ENCODE peak calls at places on chromosomes 5 and 9, in five cellular contexts. F, Z, T, W and I are unnamed samples.
A peak's percentile ranks its signal among the peaks of the same experiment; 100 is the strongest.

GRCh38 chr9:35490155-35490909 is 421 bp downstream of the RUSC2 start:
- DNase-seq in F (no peak), W (no peak), Z (no peak), T (no peak), I (no peak)

GRCh38 chr9:113219972-113220371 is 1.1 kb downstream of the FKBP15 start:
- DNase-seq in T (no peak), Z (no peak), F (peak; percentile 77), W (no peak), I (peak; percentile 63)

GRCh38 chr5:168865973-168866372 is 286.8 kb upstream of the PANK3 start:
- DNase-seq in F (no peak), T (no peak), Z (no peak), W (no peak), I (no peak)

GRCh38 chr5:107808671-107809137 is 138.0 kb upstream of the EFNA5 start:
- DNase-seq in W (no peak), Z (no peak), T (peak; percentile 13), F (no peak), I (no peak)

GRCh38 chr9:36053971-36054370 is 17.3 kb downstream of the RECK start:
- DNase-seq in W (no peak), Z (peak; percentile 4), T (peak; percentile 16), F (no peak), I (no peak)

GRCh38 chr9:89549031-89549644 is 51.2 kb upstream of the SEMA4D start:
- DNase-seq in F (peak; percentile 62), W (peak; percentile 52), Z (peak; percentile 58), T (peak; percentile 32), I (peak; percentile 88)

GRCh38 chr5:172729588-172729987 is 41.4 kb downstream of the DUSP1 start:
- DNase-seq in T (no peak), F (no peak), Z (no peak), W (no peak), I (no peak)

GRCh38 chr9:114047717-114048116 is 30.4 kb downstream of the AMBP start:
- DNase-seq in T (peak; percentile 68), F (no peak), Z (peak; percentile 13), W (peak; percentile 16), I (peak; percentile 9)

GRCh38 chr9:18393340-18394130 is 80.4 kb upstream of the ADAMTSL1 start:
- DNase-seq in Z (peak; percentile 88), T (peak; percentile 1), W (peak; percentile 69), F (no peak), I (peak; percentile 29)

GRCh38 chr9:111400564-111400898 is 70.5 kb upstream of the OR2K2 start:
- DNase-seq in F (no peak), W (no peak), Z (no peak), T (no peak), I (no peak)

GRCh38 chr9:127884427-127884911 is 7.0 kb upstream of the AK1 start:
- DNase-seq in W (no peak), Z (no peak), F (no peak), T (no peak), I (no peak)

GRCh38 chr5:54738118-54738972 is 220.8 kb downstream of the SNX18 start:
- DNase-seq in T (no peak), F (no peak), W (no peak), Z (no peak), I (no peak)

GRCh38 chr5:173495225-173495904 is 121.1 kb downstream of the BOD1 start:
- DNase-seq in F (no peak), T (no peak), W (no peak), Z (no peak), I (no peak)

GRCh38 chr9:123952631-123953147 is 22.8 kb upstream of the DENND1A start:
- DNase-seq in Z (no peak), W (no peak), T (no peak), F (no peak), I (no peak)

GRCh38 chr5:66945389-66946349 is 250.9 kb downstream of the CD180 start:
- DNase-seq in Z (no peak), F (no peak), W (no peak), T (no peak), I (no peak)

GRCh38 chr9:123511326-123511974 is 155.5 kb downstream of the CRB2 start:
- DNase-seq in W (no peak), T (no peak), F (no peak), Z (no peak), I (no peak)

GRCh38 chr9:126499005-126499910 is 114.5 kb upstream of the LMX1B start:
- DNase-seq in F (no peak), T (peak; percentile 41), Z (peak; percentile 51), W (no peak), I (peak; percentile 49)

GRCh38 chr9:114860187-114860586 is 54.3 kb upstream of the TNFSF15 start:
- DNase-seq in Z (no peak), W (no peak), T (no peak), F (no peak), I (peak; percentile 27)

GRCh38 chr5:17088051-17088450 is 129.4 kb upstream of the BASP1 start:
- DNase-seq in W (no peak), T (no peak), Z (no peak), F (no peak), I (no peak)

GRCh38 chr9:94685359-94685758 is 41.1 kb upstream of the AOPEP start:
- DNase-seq in F (no peak), T (no peak), W (no peak), Z (no peak), I (no peak)

GRCh38 chr5:172795401-172795977 is 24.5 kb upstream of the DUSP1 start:
- DNase-seq in W (no peak), Z (peak; percentile 42), T (no peak), F (no peak), I (no peak)

GRCh38 chr5:17169507-17169906 is 47.9 kb upstream of the BASP1 start:
- DNase-seq in W (no peak), F (no peak), T (peak; percentile 50), Z (no peak), I (no peak)

GRCh38 chr5:96876292-96876850 is at the start of gene ERAP2:
- DNase-seq in Z (peak; percentile 27), F (no peak), T (peak; percentile 25), W (no peak), I (peak; percentile 68)

GRCh38 chr5:55037046-55037771 is 13.2 kb downstream of the GZMK start:
- DNase-seq in Z (peak; percentile 2), T (no peak), W (peak; percentile 8), F (no peak), I (no peak)

GRCh38 chr5:75529185-75529584 is 17.5 kb downstream of the POLK start:
- DNase-seq in W (no peak), T (no peak), Z (no peak), F (no peak), I (no peak)

GRCh38 chr9:134547161-134548100 is 94.2 kb upstream of the COL5A1 start:
- DNase-seq in T (no peak), F (no peak), W (no peak), Z (no peak), I (no peak)

GRCh38 chr9:135608294-135608998 is 30.9 kb downstream of the GLT6D1 start:
- DNase-seq in W (no peak), Z (no peak), F (no peak), T (no peak), I (no peak)

GRCh38 chr9:135607401-135608293 is 31.7 kb downstream of the GLT6D1 start:
- DNase-seq in T (no peak), Z (no peak), F (no peak), W (no peak), I (no peak)

GRCh38 chr9:135608999-135609317 is 30.4 kb downstream of the GLT6D1 start:
- DNase-seq in W (no peak), F (no peak), Z (no peak), T (no peak), I (no peak)

GRCh38 chr9:135610290-135611141 is 28.8 kb downstream of the GLT6D1 start:
- DNase-seq in T (no peak), W (no peak), F (no peak), Z (no peak), I (no peak)

GRCh38 chr9:135609366-135609955 is 29.9 kb downstream of the GLT6D1 start:
- DNase-seq in T (no peak), Z (no peak), F (no peak), W (no peak), I (no peak)
- TF ChIP-seq MAX in T (no peak), Z (no peak), F (no peak), W (no peak), I (no peak)

GRCh38 chr5:68290260-68290674 is 74.7 kb downstream of the PIK3R1 start:
- DNase-seq in F (no peak), W (no peak), Z (no peak), T (no peak), I (no peak)

GRCh38 chr5:68287976-68288755 is 72.6 kb downstream of the PIK3R1 start:
- DNase-seq in F (peak; percentile 77), Z (peak; percentile 32), T (peak; percentile 88), W (no peak), I (no peak)

GRCh38 chr5:68287631-68287975 is 72.0 kb downstream of the PIK3R1 start:
- DNase-seq in Z (no peak), T (no peak), W (no peak), F (no peak), I (no peak)

GRCh38 chr5:68289576-68289975 is 74.0 kb downstream of the PIK3R1 start:
- DNase-seq in T (no peak), F (no peak), Z (no peak), W (no peak), I (no peak)

GRCh38 chr5:68288756-68289134 is 73.2 kb downstream of the PIK3R1 start:
- DNase-seq in F (no peak), Z (no peak), W (no peak), T (no peak), I (no peak)
- H3K4me3 ChIP-seq in F (peak overlapping the region; percentile 77), Z (peak overlapping the region; percentile 62), W (no peak overlapping the region), T (peak overlapping the region; percentile 65), I (no peak overlapping the region)

DNA sequence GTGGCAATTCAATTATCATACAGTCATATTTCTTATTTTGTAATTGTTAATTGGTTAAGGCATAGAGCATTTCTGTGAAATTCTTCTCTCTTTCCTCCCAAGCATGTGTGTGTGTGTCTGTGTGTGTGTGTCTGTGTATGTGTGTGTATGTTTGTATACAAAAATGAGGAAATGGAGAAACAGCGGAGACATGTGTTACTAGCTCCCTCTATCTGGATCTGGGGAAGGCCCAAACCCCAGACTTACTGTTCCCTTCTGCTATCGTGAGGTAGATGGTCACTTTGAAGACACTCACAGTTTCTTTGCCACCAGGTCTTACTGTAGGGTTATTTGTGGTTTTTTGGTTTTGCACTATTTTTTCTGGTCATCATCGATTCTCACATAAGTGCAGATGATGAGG is 11.4 kb upstream of the C5orf63 start:
- DNase-seq in F (no peak), W (no peak), T (no peak), Z (no peak), I (peak; percentile 11)
- TF ChIP-seq CTCF in F (no peak), W (peak; percentile 4), T (peak; percentile 14), Z (no peak), I (no peak)

GRCh38 chr9:71783120-71783523 is 14.8 kb upstream of the CEMIP2 start:
- DNase-seq in T (peak; percentile 45), W (no peak), Z (peak; percentile 49), F (no peak), I (no peak)
- TF ChIP-seq MAX in T (peak; percentile 41), W (no peak), Z (peak; percentile 70), F (peak; percentile 58), I (no peak)